ENCODE peak calls at places on chromosomes 11 and 22, in seven cellular contexts. S is upper lobe of right lung, E is heart right ventricle, I is HL-60, Z is IMR-90, R is MG63, L is tibial nerve. C is an unnamed sample. For H3K27me3, the result is how much of the 10 kb centered on the place peaks cover.

GRCh38 chr22:23784215-23784732 is 2.5 kb upstream of the SMARCB1 start:
- DNase-seq in S (no peak), E (no peak), I (no peak), Z (peak), R (no peak), L (no peak), C (no peak)

GRCh38 chr22:25111579-25112517 is 87.8 kb upstream of the CRYBB3 start:
- DNase-seq in S (peak), E (no peak), I (no peak), Z (no peak), R (no peak), L (peak), C (peak)

GRCh38 chr22:17130199-17130598 is 9.0 kb upstream of the TMEM121B start:
- DNase-seq in S (no peak), E (no peak), I (no peak), Z (peak), R (no peak), L (no peak), C (no peak)

GRCh38 chr22:44550666-44551491 is 52.8 kb upstream of the RTL6 start:
- DNase-seq in S (peak), E (peak), I (no peak), Z (peak), R (peak), L (no peak), C (peak)

GRCh38 chr11:10301656-10302293 is 3.1 kb upstream of the ADM start:
- DNase-seq in S (no peak), E (no peak), I (no peak), Z (peak), R (no peak), L (no peak), C (no peak)

GRCh38 chr22:17974703-17975372 is 49.5 kb downstream of the MICAL3 start:
- DNase-seq in S (no peak), E (no peak), I (peak), Z (no peak), R (no peak), L (no peak), C (no peak)

GRCh38 chr11:22432331-22433065 is 94.3 kb downstream of the SLC17A6 start:
- DNase-seq in S (no peak), E (peak), I (no peak), Z (peak), R (no peak), L (peak), C (peak)

GRCh38 chr11:104772806-104773241 is 125.4 kb downstream of the CASP12 start:
- DNase-seq in S (no peak), E (no peak), I (no peak), Z (peak), R (peak), L (peak), C (no peak)

GRCh38 chr11:19890308-19890707 is 177.7 kb downstream of the NAV2 start:
- DNase-seq in S (no peak), E (no peak), I (no peak), Z (peak), R (peak), L (no peak), C (no peak)

GRCh38 chr11:35918716-35919115 is 25.1 kb upstream of the LDLRAD3 start:
- DNase-seq in S (no peak), E (no peak), I (no peak), Z (no peak), R (no peak), L (no peak), C (no peak)

GRCh38 chr11:35916270-35916669 is 27.6 kb upstream of the LDLRAD3 start:
- DNase-seq in S (no peak), E (no peak), I (no peak), Z (no peak), R (no peak), L (no peak), C (no peak)

GRCh38 chr11:35919244-35919643 is 24.6 kb upstream of the LDLRAD3 start:
- DNase-seq in S (no peak), E (no peak), I (no peak), Z (peak), R (no peak), L (no peak), C (no peak)

GRCh38 chr11:35914824-35915223 is 29.0 kb upstream of the LDLRAD3 start:
- DNase-seq in S (no peak), E (no peak), I (no peak), Z (no peak), R (no peak), L (no peak), C (no peak)

GRCh38 chr11:35917676-35918075 is 26.2 kb upstream of the LDLRAD3 start:
- DNase-seq in S (no peak), E (no peak), I (no peak), Z (no peak), R (no peak), L (no peak), C (no peak)
- H3K27me3 ChIP-seq in S (under half), E (under half), I (under half), Z (under half), R (under half), L (under half), C (under half)

GRCh38 chr11:13289081-13289480 is 11.5 kb downstream of the BMAL1 start:
- DNase-seq in S (no peak), E (no peak), I (no peak), Z (peak), R (peak), L (no peak), C (no peak)

GRCh38 chr11:13290221-13290980 is 12.8 kb downstream of the BMAL1 start:
- DNase-seq in S (no peak), E (no peak), I (no peak), Z (no peak), R (no peak), L (no peak), C (peak)

GRCh38 chr11:13287681-13288080 is 10.1 kb downstream of the BMAL1 start:
- DNase-seq in S (no peak), E (no peak), I (no peak), Z (no peak), R (no peak), L (no peak), C (no peak)

GRCh38 chr11:13287026-13287425 is 9.4 kb downstream of the BMAL1 start:
- DNase-seq in S (no peak), E (no peak), I (peak), Z (no peak), R (no peak), L (no peak), C (no peak)

DNA sequence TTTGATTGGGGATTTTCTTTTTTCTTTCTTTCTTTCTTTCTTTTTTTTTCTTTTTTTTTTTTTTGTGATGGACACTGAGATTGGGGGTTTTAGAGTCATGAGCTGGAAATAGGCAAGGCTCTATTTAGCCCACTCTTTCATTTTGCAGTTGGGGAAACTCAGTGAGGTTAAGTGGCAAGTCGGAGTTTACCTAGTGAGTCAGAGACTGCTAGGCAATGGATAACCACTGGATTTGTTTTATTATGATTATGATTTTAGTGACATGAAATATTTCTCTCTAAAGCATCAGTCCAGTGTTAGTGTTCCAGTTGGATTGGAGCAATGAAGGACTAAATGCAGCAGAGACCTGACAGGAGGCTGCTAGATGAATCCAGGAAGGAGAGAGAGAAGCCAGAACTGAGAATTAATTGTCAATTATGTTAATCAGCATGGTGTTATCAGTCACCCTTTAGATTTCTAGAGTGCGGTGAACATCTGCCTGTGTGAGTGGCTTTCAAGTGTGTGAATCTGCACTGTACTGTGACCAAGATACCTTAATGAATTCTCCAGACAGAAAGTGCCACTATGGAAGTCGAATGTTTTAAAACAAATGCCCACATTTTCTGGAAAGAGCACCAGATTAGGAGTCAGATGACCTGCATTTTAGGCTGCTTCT is 10.9 kb downstream of the BMAL1 start:
- DNase-seq in S (no peak), E (no peak), I (no peak), Z (peak), R (no peak), L (no peak), C (no peak)
- H3K4me3 ChIP-seq in S (no peak), E (no peak), I (no peak), Z (no peak), R (no peak), L (no peak), C (no peak)

DNA sequence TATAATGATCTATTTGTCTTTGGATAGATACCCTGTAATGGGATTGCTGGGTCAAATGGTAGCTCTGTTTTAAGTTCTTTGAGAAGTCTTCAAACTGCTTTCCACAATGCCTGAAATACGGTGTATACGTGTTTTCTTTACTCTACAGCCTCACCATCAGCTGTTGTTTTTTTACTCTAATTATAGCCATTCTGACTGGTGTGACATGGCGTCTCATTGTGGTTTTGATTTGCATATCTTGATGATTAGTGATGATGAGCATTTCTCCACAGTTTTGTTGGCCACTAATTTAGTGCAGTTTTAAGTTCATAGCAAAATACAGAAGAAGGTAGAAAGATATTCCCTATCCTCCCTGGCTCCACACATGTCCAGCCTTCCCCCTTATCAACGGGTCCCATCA is 26.3 kb upstream of the VPREB1 start:
- DNase-seq in S (no peak), E (no peak), I (no peak), Z (no peak), R (no peak), L (no peak), C (no peak)
- H3K27me3 ChIP-seq in S (under half), E (under half), I (under half), Z (under half), R (under half), L (under half), C (under half)

DNA sequence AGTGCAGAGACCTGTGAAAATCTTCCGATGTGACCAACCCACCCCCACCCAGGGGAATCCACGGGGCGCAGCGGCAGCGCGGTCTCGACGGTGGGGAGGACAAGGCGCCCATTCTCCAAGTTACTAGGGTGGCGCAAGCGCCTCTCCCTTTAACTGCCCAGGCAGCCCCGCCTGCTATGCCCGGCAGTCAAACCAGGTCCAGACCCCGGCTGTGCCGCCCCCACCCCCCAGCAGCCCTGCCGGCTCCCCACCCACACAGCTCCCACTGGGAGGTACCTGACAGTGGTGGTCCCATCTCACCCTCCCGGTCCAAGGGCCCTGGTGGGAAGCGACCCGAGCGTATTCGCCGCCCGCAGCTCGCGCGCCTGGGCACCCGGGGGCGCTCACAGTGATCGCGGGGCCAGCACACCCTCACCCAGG is 423 bp downstream of the TRPM5 start:
- DNase-seq in S (peak), E (no peak), I (no peak), Z (no peak), R (no peak), L (no peak), C (no peak)
- H3K4me3 ChIP-seq in S (peak), E (peak), I (no peak), Z (no peak), R (no peak), L (peak), C (no peak)

DNA sequence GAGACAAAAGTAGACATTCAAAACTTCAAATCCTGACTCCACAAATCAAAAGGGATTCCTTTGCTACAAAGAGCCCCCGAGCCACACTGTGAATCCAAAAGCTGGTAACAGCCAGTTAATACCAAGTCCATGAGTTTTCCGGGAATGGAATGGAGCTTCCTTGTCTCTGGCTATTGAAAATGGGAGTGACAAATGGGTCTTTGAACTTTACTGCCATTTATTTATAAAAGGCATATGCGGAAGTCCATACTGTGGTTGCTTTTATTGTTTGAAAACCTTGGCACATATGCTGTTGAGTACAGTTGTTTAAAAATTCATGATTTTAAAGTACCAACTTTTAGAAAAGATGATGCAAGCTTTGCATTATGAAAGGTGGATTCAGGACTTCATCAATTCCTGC is 206.2 kb upstream of the NARS2 start:
- DNase-seq in S (no peak), E (no peak), I (no peak), Z (no peak), R (no peak), L (no peak), C (no peak)
- H3K27me3 ChIP-seq in S (under half), E (under half), I (under half), Z (under half), R (under half), L (under half), C (under half)

DNA sequence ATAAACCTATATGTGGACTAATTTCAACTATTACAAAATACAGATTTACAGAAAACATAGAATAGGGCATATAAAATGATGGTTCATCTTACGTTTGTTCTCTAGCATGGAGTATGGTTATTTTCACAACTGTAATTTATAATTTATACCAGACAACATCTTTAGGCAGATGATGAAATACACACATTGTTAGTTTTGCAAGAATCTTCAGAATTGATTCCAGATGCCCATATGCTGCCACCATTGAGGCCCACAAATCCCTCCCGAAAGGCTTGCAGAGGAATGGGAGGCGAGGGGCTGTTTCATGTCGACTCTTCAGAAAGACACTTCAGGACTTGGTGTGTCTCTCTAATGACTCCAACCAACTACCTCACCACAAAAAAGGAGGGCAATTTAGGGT is 6.2 kb downstream of the PTPN5 start:
- DNase-seq in S (no peak), E (no peak), I (no peak), Z (no peak), R (no peak), L (no peak), C (no peak)
- H3K4me3 ChIP-seq in S (no peak), E (no peak), I (no peak), Z (no peak), R (no peak), L (no peak), C (no peak)

DNA sequence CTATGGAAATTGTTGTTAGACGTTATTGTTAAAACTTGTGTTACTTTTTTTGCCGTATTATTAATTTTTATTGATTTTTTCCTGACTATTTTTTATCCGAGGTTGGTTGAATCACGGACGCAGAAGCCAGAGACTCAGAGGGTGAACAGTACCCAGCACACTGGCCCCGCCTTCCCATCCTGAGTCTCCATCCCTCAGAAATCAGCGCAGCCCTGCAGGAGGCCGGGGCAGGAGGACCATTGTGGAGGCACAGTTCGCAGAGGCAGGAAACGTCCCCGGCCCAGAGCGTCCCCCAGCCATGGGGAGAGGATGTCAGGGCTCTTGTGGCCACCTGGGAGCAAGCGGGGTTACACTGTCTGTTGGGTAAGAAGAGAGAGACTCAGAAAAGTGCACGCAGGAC is 843.0 kb downstream of the BRD1 start:
- DNase-seq in S (no peak), E (no peak), I (no peak), Z (no peak), R (no peak), L (no peak), C (no peak)
- H3K27me3 ChIP-seq in S (under half), E (under half), I (under half), Z (under half), R (under half), L (under half), C (under half)

GRCh38 chr11:101336858-101337257 is 207.2 kb upstream of the PGR start:
- DNase-seq in S (no peak), E (no peak), I (no peak), Z (no peak), R (no peak), L (no peak), C (no peak)
- H3K4me3 ChIP-seq in S (no peak), E (no peak), I (no peak), Z (no peak), R (no peak), L (no peak), C (no peak)

GRCh38 chr11:31805629-31806185 is 5.4 kb downstream of the PAX6 start:
- DNase-seq in S (no peak), E (no peak), I (no peak), Z (no peak), R (no peak), L (peak), C (no peak)
- H3K27me3 ChIP-seq in S (half or more), E (half or more), I (half or more), Z (half or more), R (under half), L (under half), C (half or more)

C was measured in suprapubic skin.